ENCODE peak calls at places on chromosomes 3 and 15, in nine cellular contexts. N, F, I, S, L, G, W, U and A are unnamed samples.

GRCh38 chr3:58679451-58679850 is 12.9 kb upstream of the FAM3D start:
- DNase-seq in F (no peak), W (no peak), S (no peak), I (no peak), L (no peak), U (no peak), N (no peak), G (no peak), A (no peak)

GRCh38 chr3:194322701-194323174 is 28.4 kb downstream of the CPN2 start:
- DNase-seq in S (no peak), I (peak), N (no peak), F (peak), L (no peak), W (no peak), G (no peak), U (peak), A (no peak)

GRCh38 chr3:48595526-48596121 is 495 bp upstream of the COL7A1 start:
- DNase-seq in S (no peak), N (peak), G (no peak), L (peak), U (peak), I (peak), W (peak), F (peak), A (no peak)

GRCh38 chr3:169298247-169298992 is 365.1 kb downstream of the MECOM start:
- DNase-seq in I (no peak), N (no peak), F (no peak), S (no peak), G (no peak), W (no peak), U (no peak), L (no peak), A (no peak)

GRCh38 chr3:67415504-67415903 is 238.9 kb downstream of the SUCLG2 start:
- DNase-seq in S (no peak), L (no peak), U (peak), I (no peak), N (no peak), W (no peak), G (no peak), F (no peak), A (no peak)

GRCh38 chr3:177463863-177464262 is 266.6 kb upstream of the TBL1XR1 start:
- DNase-seq in U (peak), I (no peak), F (no peak), L (no peak), W (no peak), G (no peak), S (no peak), N (no peak), A (no peak)

GRCh38 chr3:166304509-166305063 is 467.4 kb upstream of the BCHE start:
- DNase-seq in W (no peak), G (no peak), U (no peak), L (no peak), F (no peak), N (no peak), S (no peak), I (peak), A (no peak)

GRCh38 chr3:41898631-41899030 is 63.3 kb downstream of the ULK4 start:
- DNase-seq in F (no peak), I (no peak), U (no peak), W (no peak), L (no peak), N (no peak), S (no peak), G (no peak), A (no peak)

GRCh38 chr3:113436794-113437193 is 4.5 kb downstream of the CFAP44 start:
- DNase-seq in I (no peak), G (no peak), W (no peak), S (no peak), N (no peak), F (peak), L (no peak), U (peak), A (no peak)

GRCh38 chr15:47885921-47886320 is 168.6 kb downstream of the SEMA6D start:
- DNase-seq in G (no peak), I (no peak), L (no peak), S (no peak), U (peak), N (no peak), W (no peak), F (no peak), A (no peak)

GRCh38 chr3:45554001-45554691 is 40.4 kb upstream of the LIMD1 start:
- DNase-seq in F (no peak), N (peak), I (no peak), G (peak), L (no peak), S (no peak), U (peak), W (no peak), A (peak)

GRCh38 chr3:55770077-55770476 is 283.0 kb upstream of the WNT5A start:
- DNase-seq in G (no peak), U (no peak), I (peak), N (no peak), S (no peak), L (no peak), F (no peak), W (no peak), A (no peak)
- TF ChIP-seq CTCF in G (no peak), U (no peak), I (no peak), N (no peak), S (no peak), L (no peak), F (no peak), W (no peak), A (no peak)

DNA sequence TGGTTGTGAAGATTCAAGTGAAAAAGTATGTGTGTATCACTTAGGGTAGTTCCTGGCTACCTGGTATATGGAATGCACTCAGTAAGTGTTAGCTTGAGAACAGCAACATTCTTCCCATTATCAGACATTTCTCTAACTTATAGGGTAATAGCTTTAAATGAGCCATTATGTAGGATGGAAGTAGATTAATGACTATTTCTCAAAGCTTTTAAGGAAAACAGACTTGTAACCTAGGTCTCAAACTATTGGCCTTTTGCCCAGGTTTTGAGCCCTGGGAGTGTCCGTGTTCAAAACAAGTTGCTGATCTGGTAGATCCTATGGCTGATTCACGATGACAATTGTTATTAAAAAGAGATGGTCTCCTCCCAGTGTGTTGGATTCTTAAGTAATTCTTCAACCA is 129.1 kb upstream of the UMPS start:
- DNase-seq in W (no peak), L (no peak), I (no peak), F (no peak), S (no peak), G (no peak), U (peak), N (no peak), A (no peak)
- TF ChIP-seq CTCF in W (no peak), L (no peak), I (no peak), F (no peak), S (no peak), G (no peak), U (no peak), N (no peak), A (no peak)

GRCh38 chr15:92631721-92632120 is 23.9 kb downstream of the FAM174B start:
- DNase-seq in L (no peak), G (no peak), W (no peak), U (no peak), N (no peak), I (no peak), F (peak), S (no peak), A (no peak)
- TF ChIP-seq CTCF in L (no peak), G (no peak), W (no peak), U (no peak), N (no peak), I (no peak), F (peak), S (no peak), A (no peak)

GRCh38 chr3:71413572-71413971 is 170.0 kb downstream of the FOXP1 start:
- DNase-seq in F (no peak), U (no peak), S (no peak), G (no peak), N (no peak), W (no peak), I (no peak), L (no peak), A (no peak)

GRCh38 chr3:71414189-71414924 is 169.2 kb downstream of the FOXP1 start:
- DNase-seq in G (no peak), U (no peak), F (no peak), N (no peak), I (no peak), S (no peak), W (no peak), L (no peak), A (no peak)

GRCh38 chr3:71419369-71419768 is 164.2 kb downstream of the FOXP1 start:
- DNase-seq in U (no peak), G (no peak), F (no peak), S (no peak), N (no peak), W (no peak), L (no peak), I (no peak), A (no peak)

GRCh38 chr3:71415708-71416108 is 167.8 kb downstream of the FOXP1 start:
- DNase-seq in I (no peak), S (no peak), N (no peak), L (no peak), F (no peak), W (no peak), G (no peak), U (no peak), A (no peak)

GRCh38 chr3:71416868-71417267 is 166.7 kb downstream of the FOXP1 start:
- DNase-seq in L (no peak), W (peak), I (peak), G (peak), F (peak), U (no peak), S (no peak), N (no peak), A (no peak)
- TF ChIP-seq CTCF in L (no peak), W (no peak), I (no peak), G (peak), F (peak), U (no peak), S (no peak), N (no peak), A (no peak)

GRCh38 chr3:153164009-153164550 is 2.1 kb downstream of the RAP2B start:
- DNase-seq in G (no peak), N (no peak), L (no peak), U (no peak), W (no peak), I (no peak), S (no peak), F (no peak), A (no peak)

GRCh38 chr3:153165211-153165815 is 3.3 kb downstream of the RAP2B start:
- DNase-seq in F (no peak), L (no peak), S (no peak), U (peak), I (no peak), W (no peak), G (no peak), N (no peak), A (no peak)

GRCh38 chr3:153162513-153163348 is 705 bp downstream of the RAP2B start:
- DNase-seq in S (peak), W (peak), U (peak), G (peak), F (peak), I (peak), N (peak), L (peak), A (peak)

GRCh38 chr3:153163349-153164008 is 1.5 kb downstream of the RAP2B start:
- DNase-seq in N (no peak), I (peak), U (peak), S (no peak), G (peak), L (no peak), W (no peak), F (no peak), A (no peak)

DNA sequence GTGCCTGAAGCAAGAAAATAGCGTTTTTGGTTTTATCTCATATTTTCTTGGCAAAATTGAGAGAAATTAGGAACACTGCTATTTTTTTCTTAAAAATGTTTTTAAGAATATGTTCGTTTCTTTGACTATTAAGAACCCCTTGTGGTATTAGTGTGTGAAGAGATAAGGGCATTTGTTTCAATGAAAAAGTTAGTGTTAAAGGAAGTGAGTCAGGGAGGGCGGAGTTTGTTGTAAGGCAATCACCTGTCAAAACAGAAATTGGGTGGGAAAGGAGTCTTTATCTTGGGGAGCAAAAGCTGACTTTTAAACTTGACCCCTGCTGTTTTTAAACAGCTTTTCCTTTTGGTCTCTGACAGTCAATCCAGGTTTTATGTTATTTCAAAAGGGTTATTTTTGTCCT is 4.2 kb downstream of the RAP2B start:
- DNase-seq in L (no peak), G (no peak), N (no peak), U (no peak), W (no peak), S (no peak), I (no peak), F (peak), A (no peak)
- TF ChIP-seq CTCF in L (no peak), G (no peak), N (no peak), U (no peak), W (no peak), S (no peak), I (no peak), F (no peak), A (no peak)